ENCODE peak calls at places on chromosomes 3 and 15, in eight cellular contexts. One of them, this sample, is unnamed.
A peak's percentile ranks its signal among the peaks of the same experiment; 100 is the strongest.

GRCh38 chr3:86702381-86702958 is 288.5 kb downstream of the VGLL3 start:
- DNase-seq in pancreas: no peak
- DNase-seq in osteoblast: no peak
- DNase-seq in progenitor cell of endocrine pancreas: no peak
- DNase-seq in foreskin fibroblast: peak; percentile 18
- DNase-seq in cardiac muscle cell: peak; percentile 0
- DNase-seq in tibial nerve: no peak
- DNase-seq in uterus: no peak
- DNase-seq in this sample: no peak

GRCh38 chr15:83112233-83112958 is 5.0 kb downstream of the TM6SF1 start:
- DNase-seq in pancreas: no peak
- DNase-seq in osteoblast: peak; percentile 89
- DNase-seq in progenitor cell of endocrine pancreas: no peak
- DNase-seq in foreskin fibroblast: peak; percentile 95
- DNase-seq in cardiac muscle cell: peak; percentile 53
- DNase-seq in tibial nerve: no peak
- DNase-seq in uterus: no peak
- DNase-seq in this sample: no peak

GRCh38 chr3:9247361-9248231 is 1.9 kb downstream of the SRGAP3 start:
- DNase-seq in pancreas: no peak
- DNase-seq in osteoblast: no peak
- DNase-seq in progenitor cell of endocrine pancreas: no peak
- DNase-seq in foreskin fibroblast: no peak
- DNase-seq in cardiac muscle cell: no peak
- DNase-seq in tibial nerve: no peak
- DNase-seq in uterus: no peak
- DNase-seq in this sample: no peak

GRCh38 chr3:182149594-182149993 is 437.9 kb downstream of the SOX2 start:
- DNase-seq in pancreas: no peak
- DNase-seq in osteoblast: no peak
- DNase-seq in progenitor cell of endocrine pancreas: no peak
- DNase-seq in foreskin fibroblast: no peak
- DNase-seq in cardiac muscle cell: no peak
- DNase-seq in tibial nerve: no peak
- DNase-seq in uterus: no peak
- DNase-seq in this sample: no peak

GRCh38 chr3:93969443-93969842 is 4.3 kb downstream of the PROS1 start:
- DNase-seq in pancreas: no peak
- DNase-seq in osteoblast: peak; percentile 84
- DNase-seq in progenitor cell of endocrine pancreas: no peak
- DNase-seq in foreskin fibroblast: peak; percentile 71
- DNase-seq in cardiac muscle cell: peak; percentile 29
- DNase-seq in tibial nerve: no peak
- DNase-seq in uterus: no peak
- DNase-seq in this sample: no peak

GRCh38 chr3:164730810-164731209 is 347.5 kb downstream of the SI start:
- DNase-seq in pancreas: no peak
- DNase-seq in osteoblast: no peak
- DNase-seq in progenitor cell of endocrine pancreas: no peak
- DNase-seq in foreskin fibroblast: no peak
- DNase-seq in cardiac muscle cell: no peak
- DNase-seq in tibial nerve: no peak
- DNase-seq in uterus: no peak
- DNase-seq in this sample: no peak

GRCh38 chr3:135965506-135966348 is at the start of gene PPP2R3A:
- DNase-seq in pancreas: peak; percentile 94
- DNase-seq in osteoblast: peak; percentile 98
- DNase-seq in progenitor cell of endocrine pancreas: peak; percentile 82
- DNase-seq in foreskin fibroblast: peak; percentile 93
- DNase-seq in cardiac muscle cell: peak; percentile 91
- DNase-seq in tibial nerve: peak; percentile 70
- DNase-seq in uterus: peak; percentile 92
- DNase-seq in this sample: peak; percentile 88

GRCh38 chr15:35078221-35078915 is 6.7 kb downstream of the NANOGP8 start:
- DNase-seq in pancreas: no peak
- DNase-seq in osteoblast: peak; percentile 95
- DNase-seq in progenitor cell of endocrine pancreas: no peak
- DNase-seq in foreskin fibroblast: peak; percentile 74
- DNase-seq in cardiac muscle cell: peak; percentile 79
- DNase-seq in tibial nerve: peak; percentile 10
- DNase-seq in uterus: peak; percentile 41
- DNase-seq in this sample: no peak

GRCh38 chr3:183825380-183826161 is at the start of gene MAP6D1:
- DNase-seq in pancreas: peak; percentile 54
- DNase-seq in osteoblast: peak; percentile 97
- DNase-seq in progenitor cell of endocrine pancreas: peak; percentile 57
- DNase-seq in foreskin fibroblast: peak; percentile 77
- DNase-seq in cardiac muscle cell: peak; percentile 43
- DNase-seq in tibial nerve: no peak
- DNase-seq in uterus: peak; percentile 24
- DNase-seq in this sample: peak; percentile 74

GRCh38 chr3:194298331-194299227 is 52.5 kb downstream of the CPN2 start:
- DNase-seq in pancreas: no peak
- DNase-seq in osteoblast: no peak
- DNase-seq in progenitor cell of endocrine pancreas: no peak
- DNase-seq in foreskin fibroblast: no peak
- DNase-seq in cardiac muscle cell: no peak
- DNase-seq in tibial nerve: no peak
- DNase-seq in uterus: no peak
- DNase-seq in this sample: no peak

GRCh38 chr3:33037479-33037878 is 59.5 kb downstream of the GLB1 start:
- DNase-seq in pancreas: no peak
- DNase-seq in osteoblast: no peak
- DNase-seq in progenitor cell of endocrine pancreas: no peak
- DNase-seq in foreskin fibroblast: peak; percentile 22
- DNase-seq in cardiac muscle cell: no peak
- DNase-seq in tibial nerve: no peak
- DNase-seq in uterus: no peak
- DNase-seq in this sample: no peak

GRCh38 chr3:129723558-129724324 is 117.3 kb upstream of the PLXND1 start:
- DNase-seq in pancreas: peak; percentile 15
- DNase-seq in osteoblast: peak; percentile 90
- DNase-seq in progenitor cell of endocrine pancreas: no peak
- DNase-seq in foreskin fibroblast: peak; percentile 94
- DNase-seq in cardiac muscle cell: peak; percentile 94
- DNase-seq in tibial nerve: peak; percentile 83
- DNase-seq in uterus: peak; percentile 64
- DNase-seq in this sample: no peak

GRCh38 chr3:153273767-153274443 is 111.9 kb downstream of the RAP2B start:
- DNase-seq in pancreas: no peak
- DNase-seq in osteoblast: peak; percentile 92
- DNase-seq in progenitor cell of endocrine pancreas: no peak
- DNase-seq in foreskin fibroblast: peak; percentile 57
- DNase-seq in cardiac muscle cell: peak; percentile 58
- DNase-seq in tibial nerve: no peak
- DNase-seq in uterus: no peak
- DNase-seq in this sample: no peak

GRCh38 chr3:149010504-149010951 is 19.2 kb downstream of the GYG1 start:
- DNase-seq in pancreas: no peak
- DNase-seq in osteoblast: no peak
- DNase-seq in progenitor cell of endocrine pancreas: no peak
- DNase-seq in foreskin fibroblast: peak; percentile 24
- DNase-seq in cardiac muscle cell: peak; percentile 84
- DNase-seq in tibial nerve: no peak
- DNase-seq in uterus: no peak
- DNase-seq in this sample: no peak

GRCh38 chr3:62051506-62051905 is 321.8 kb downstream of the FEZF2 start:
- DNase-seq in pancreas: peak; percentile 28
- DNase-seq in osteoblast: no peak
- DNase-seq in progenitor cell of endocrine pancreas: no peak
- DNase-seq in foreskin fibroblast: peak; percentile 54
- DNase-seq in cardiac muscle cell: peak; percentile 42
- DNase-seq in tibial nerve: no peak
- DNase-seq in uterus: no peak
- DNase-seq in this sample: no peak

GRCh38 chr15:37204698-37205097 is 104.3 kb upstream of the MEIS2 start:
- DNase-seq in pancreas: no peak
- DNase-seq in osteoblast: no peak
- DNase-seq in progenitor cell of endocrine pancreas: no peak
- DNase-seq in foreskin fibroblast: no peak
- DNase-seq in cardiac muscle cell: no peak
- DNase-seq in tibial nerve: no peak
- DNase-seq in uterus: no peak
- DNase-seq in this sample: no peak

GRCh38 chr3:186967686-186968085 is 37.4 kb downstream of the ST6GAL1 start:
- DNase-seq in pancreas: no peak
- DNase-seq in osteoblast: no peak
- DNase-seq in progenitor cell of endocrine pancreas: no peak
- DNase-seq in foreskin fibroblast: no peak
- DNase-seq in cardiac muscle cell: no peak
- DNase-seq in tibial nerve: no peak
- DNase-seq in uterus: no peak
- DNase-seq in this sample: no peak

GRCh38 chr3:161415506-161416231 is 44.4 kb upstream of the SPTSSB start:
- DNase-seq in pancreas: peak; percentile 41
- DNase-seq in osteoblast: peak; percentile 27
- DNase-seq in progenitor cell of endocrine pancreas: no peak
- DNase-seq in foreskin fibroblast: peak; percentile 91
- DNase-seq in cardiac muscle cell: peak; percentile 86
- DNase-seq in tibial nerve: peak; percentile 10
- DNase-seq in uterus: no peak
- DNase-seq in this sample: no peak

GRCh38 chr3:122857019-122857418 is 62.1 kb downstream of the SLC49A4 start:
- DNase-seq in pancreas: no peak
- DNase-seq in osteoblast: peak; percentile 3
- DNase-seq in progenitor cell of endocrine pancreas: no peak
- DNase-seq in foreskin fibroblast: peak; percentile 61
- DNase-seq in cardiac muscle cell: peak; percentile 84
- DNase-seq in tibial nerve: no peak
- DNase-seq in uterus: no peak
- DNase-seq in this sample: no peak

GRCh38 chr15:47794266-47794914 is 77.1 kb downstream of the SEMA6D start:
- DNase-seq in pancreas: peak; percentile 29
- DNase-seq in osteoblast: no peak
- DNase-seq in progenitor cell of endocrine pancreas: no peak
- DNase-seq in foreskin fibroblast: peak; percentile 30
- DNase-seq in cardiac muscle cell: no peak
- DNase-seq in tibial nerve: no peak
- DNase-seq in uterus: no peak
- DNase-seq in this sample: no peak

GRCh38 chr15:74121040-74121439 is 9.3 kb upstream of the ISLR2 start:
- DNase-seq in pancreas: no peak
- DNase-seq in osteoblast: no peak
- DNase-seq in progenitor cell of endocrine pancreas: no peak
- DNase-seq in foreskin fibroblast: no peak
- DNase-seq in cardiac muscle cell: no peak
- DNase-seq in tibial nerve: no peak
- DNase-seq in uterus: no peak
- DNase-seq in this sample: no peak

GRCh38 chr3:48897401-48898376 is 993 bp downstream of the SLC25A20 start:
- DNase-seq in pancreas: peak; percentile 22
- DNase-seq in osteoblast: no peak
- DNase-seq in progenitor cell of endocrine pancreas: no peak
- DNase-seq in foreskin fibroblast: peak; percentile 30
- DNase-seq in cardiac muscle cell: peak; percentile 21
- DNase-seq in tibial nerve: no peak
- DNase-seq in uterus: no peak
- DNase-seq in this sample: no peak
- TF ChIP-seq CTCF in pancreas: no peak
- TF ChIP-seq CTCF in osteoblast: no peak
- TF ChIP-seq CTCF in progenitor cell of endocrine pancreas: no peak
- TF ChIP-seq CTCF in foreskin fibroblast: no peak
- TF ChIP-seq CTCF in cardiac muscle cell: no peak
- TF ChIP-seq CTCF in tibial nerve: no peak
- TF ChIP-seq CTCF in uterus: no peak
- TF ChIP-seq CTCF in this sample: no peak

GRCh38 chr15:65836665-65837064 is 32.6 kb upstream of the RAB11A start:
- DNase-seq in pancreas: no peak
- DNase-seq in osteoblast: no peak
- DNase-seq in progenitor cell of endocrine pancreas: no peak
- DNase-seq in foreskin fibroblast: no peak
- DNase-seq in cardiac muscle cell: no peak
- DNase-seq in tibial nerve: no peak
- DNase-seq in uterus: no peak
- DNase-seq in this sample: no peak
- TF ChIP-seq CTCF in pancreas: no peak
- TF ChIP-seq CTCF in osteoblast: no peak
- TF ChIP-seq CTCF in progenitor cell of endocrine pancreas: peak; percentile 22
- TF ChIP-seq CTCF in foreskin fibroblast: no peak
- TF ChIP-seq CTCF in cardiac muscle cell: no peak
- TF ChIP-seq CTCF in tibial nerve: no peak
- TF ChIP-seq CTCF in uterus: no peak
- TF ChIP-seq CTCF in this sample: no peak

GRCh38 chr3:151578495-151578894 is 117.6 kb upstream of the IGSF10 start:
- DNase-seq in pancreas: no peak
- DNase-seq in osteoblast: no peak
- DNase-seq in progenitor cell of endocrine pancreas: no peak
- DNase-seq in foreskin fibroblast: no peak
- DNase-seq in cardiac muscle cell: no peak
- DNase-seq in tibial nerve: no peak
- DNase-seq in uterus: no peak
- DNase-seq in this sample: no peak
- TF ChIP-seq CTCF in pancreas: no peak
- TF ChIP-seq CTCF in osteoblast: no peak
- TF ChIP-seq CTCF in progenitor cell of endocrine pancreas: no peak
- TF ChIP-seq CTCF in foreskin fibroblast: no peak
- TF ChIP-seq CTCF in cardiac muscle cell: no peak
- TF ChIP-seq CTCF in tibial nerve: no peak
- TF ChIP-seq CTCF in uterus: no peak
- TF ChIP-seq CTCF in this sample: no peak

GRCh38 chr15:66706225-66706732 is 4.2 kb downstream of the SMAD6 start:
- DNase-seq in pancreas: no peak
- DNase-seq in osteoblast: peak; percentile 95
- DNase-seq in progenitor cell of endocrine pancreas: no peak
- DNase-seq in foreskin fibroblast: peak; percentile 80
- DNase-seq in cardiac muscle cell: peak; percentile 71
- DNase-seq in tibial nerve: no peak
- DNase-seq in uterus: no peak
- DNase-seq in this sample: no peak
- TF ChIP-seq CTCF in pancreas: no peak
- TF ChIP-seq CTCF in osteoblast: peak; percentile 76
- TF ChIP-seq CTCF in progenitor cell of endocrine pancreas: peak; percentile 57
- TF ChIP-seq CTCF in foreskin fibroblast: peak; percentile 56
- TF ChIP-seq CTCF in cardiac muscle cell: peak; percentile 72
- TF ChIP-seq CTCF in tibial nerve: no peak
- TF ChIP-seq CTCF in uterus: no peak
- TF ChIP-seq CTCF in this sample: peak; percentile 56

GRCh38 chr3:37026851-37027250 is 33.5 kb downstream of the MLH1 start:
- DNase-seq in pancreas: no peak
- DNase-seq in osteoblast: peak; percentile 29
- DNase-seq in progenitor cell of endocrine pancreas: no peak
- DNase-seq in foreskin fibroblast: no peak
- DNase-seq in cardiac muscle cell: no peak
- DNase-seq in tibial nerve: no peak
- DNase-seq in uterus: no peak
- DNase-seq in this sample: no peak
- TF ChIP-seq CTCF in pancreas: no peak
- TF ChIP-seq CTCF in osteoblast: no peak
- TF ChIP-seq CTCF in progenitor cell of endocrine pancreas: no peak
- TF ChIP-seq CTCF in foreskin fibroblast: no peak
- TF ChIP-seq CTCF in cardiac muscle cell: no peak
- TF ChIP-seq CTCF in tibial nerve: no peak
- TF ChIP-seq CTCF in uterus: no peak
- TF ChIP-seq CTCF in this sample: no peak